ENCODE peak calls at places on chromosomes 3 and 15, in four cellular contexts. One of them, this sample, is unnamed.

GRCh38 chr15:36947035-36947719 is 153.2 kb downstream of the MEIS2 start:
- DNase-seq in K562: no peak
- DNase-seq in HepG2: no peak
- DNase-seq in H1: no peak
- DNase-seq in this sample: no peak

GRCh38 chr3:125374996-125375941 is at the start of gene ZNF148:
- DNase-seq in K562: peak
- DNase-seq in HepG2: peak
- DNase-seq in H1: peak
- DNase-seq in this sample: peak

GRCh38 chr3:174318146-174318545 is 541.0 kb upstream of the NAALADL2 start:
- DNase-seq in K562: no peak
- DNase-seq in HepG2: no peak
- DNase-seq in H1: no peak
- DNase-seq in this sample: no peak

GRCh38 chr15:50751394-50751793 is 14.1 kb downstream of the SPPL2A start:
- DNase-seq in K562: no peak
- DNase-seq in HepG2: no peak
- DNase-seq in H1: no peak
- DNase-seq in this sample: no peak

GRCh38 chr15:42890161-42890913 is 30.2 kb downstream of the TTBK2 start:
- DNase-seq in K562: no peak
- DNase-seq in HepG2: peak
- DNase-seq in H1: peak
- DNase-seq in this sample: no peak

GRCh38 chr15:92818658-92819311 is 81.3 kb upstream of the CHD2 start:
- DNase-seq in K562: peak
- DNase-seq in HepG2: no peak
- DNase-seq in H1: no peak
- DNase-seq in this sample: no peak

GRCh38 chr15:74807302-74807701 is 5.3 kb upstream of the LMAN1L start:
- DNase-seq in K562: no peak
- DNase-seq in HepG2: no peak
- DNase-seq in H1: no peak
- DNase-seq in this sample: no peak

GRCh38 chr3:186411994-186412393 is 50.0 kb upstream of the DGKG start:
- DNase-seq in K562: no peak
- DNase-seq in HepG2: no peak
- DNase-seq in H1: no peak
- DNase-seq in this sample: no peak

GRCh38 chr3:171548918-171549317 is 88.7 kb upstream of the TNIK start:
- DNase-seq in K562: no peak
- DNase-seq in HepG2: peak
- DNase-seq in H1: no peak
- DNase-seq in this sample: no peak

GRCh38 chr3:171672124-171672523 is 138.2 kb downstream of the PLD1 start:
- DNase-seq in K562: no peak
- DNase-seq in HepG2: no peak
- DNase-seq in H1: no peak
- DNase-seq in this sample: no peak

GRCh38 chr3:111547645-111548044 is 5.6 kb downstream of the CD96 start:
- DNase-seq in K562: peak
- DNase-seq in HepG2: no peak
- DNase-seq in H1: no peak
- DNase-seq in this sample: no peak

GRCh38 chr3:170440346-170440745 is 21.7 kb downstream of the CLDN11 start:
- DNase-seq in K562: no peak
- DNase-seq in HepG2: no peak
- DNase-seq in H1: no peak
- DNase-seq in this sample: no peak

GRCh38 chr3:170438836-170439235 is 20.2 kb downstream of the CLDN11 start:
- DNase-seq in K562: no peak
- DNase-seq in HepG2: no peak
- DNase-seq in H1: no peak
- DNase-seq in this sample: no peak

GRCh38 chr3:170437151-170437550 is 18.5 kb downstream of the CLDN11 start:
- DNase-seq in K562: no peak
- DNase-seq in HepG2: no peak
- DNase-seq in H1: no peak
- DNase-seq in this sample: no peak

GRCh38 chr3:170436697-170437096 is 18.0 kb downstream of the CLDN11 start:
- DNase-seq in K562: no peak
- DNase-seq in HepG2: no peak
- DNase-seq in H1: no peak
- DNase-seq in this sample: no peak

DNA sequence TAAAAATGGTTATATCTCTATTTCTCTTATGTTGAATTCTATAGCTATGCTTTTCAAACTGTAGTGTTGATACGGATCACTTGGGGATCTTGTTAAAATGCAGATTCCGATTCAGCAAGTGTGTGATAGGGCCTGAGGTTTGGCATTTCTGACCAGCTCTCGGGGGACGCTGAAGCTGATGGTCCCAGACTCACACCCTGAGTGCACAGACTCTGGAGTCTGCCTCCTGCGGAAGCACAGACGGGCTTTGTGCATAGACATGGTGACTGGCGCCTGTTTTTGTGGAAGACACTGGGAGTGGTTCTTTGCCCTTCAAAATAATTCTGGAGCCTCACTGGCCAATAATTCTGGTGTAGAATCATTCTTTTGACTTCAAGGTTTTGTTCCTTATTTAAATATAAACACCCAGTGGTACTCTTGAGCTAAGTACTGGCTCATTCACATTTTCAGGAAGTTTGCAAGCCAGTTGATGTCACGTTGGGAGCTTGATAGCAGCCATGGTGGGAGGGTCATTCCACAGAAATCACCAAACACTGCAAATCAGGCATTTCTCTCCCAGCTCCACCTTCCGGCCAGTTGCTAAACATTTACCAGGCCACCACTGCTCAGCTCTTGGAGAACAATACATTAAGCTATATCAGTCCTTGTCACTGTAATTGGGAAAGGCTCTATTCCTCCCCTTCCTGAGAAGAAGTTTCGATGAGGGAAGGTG is 19.2 kb downstream of the CLDN11 start:
- DNase-seq in K562: peak
- DNase-seq in HepG2: peak
- DNase-seq in H1: no peak
- DNase-seq in this sample: no peak
- TF ChIP-seq MAFK in K562: no peak
- TF ChIP-seq MAFK in HepG2: no peak
- TF ChIP-seq MAFK in H1: no peak
- TF ChIP-seq MAFK in this sample: no peak

GRCh38 chr3:10479311-10479710 is 26.1 kb downstream of the ATP2B2 start:
- DNase-seq in K562: no peak
- DNase-seq in HepG2: no peak
- DNase-seq in H1: no peak
- DNase-seq in this sample: no peak
- TF ChIP-seq KDM1A in K562: no peak
- TF ChIP-seq KDM1A in HepG2: no peak
- TF ChIP-seq KDM1A in H1: no peak
- TF ChIP-seq KDM1A in this sample: no peak

GRCh38 chr3:30347679-30348216 is 258.7 kb upstream of the TGFBR2 start:
- DNase-seq in K562: no peak
- DNase-seq in HepG2: peak
- DNase-seq in H1: no peak
- DNase-seq in this sample: no peak
- TF ChIP-seq MAFK in K562: no peak
- TF ChIP-seq MAFK in HepG2: no peak
- TF ChIP-seq MAFK in H1: no peak
- TF ChIP-seq MAFK in this sample: no peak

GRCh38 chr3:58349792-58350626 is 17.3 kb downstream of the PXK start:
- DNase-seq in K562: no peak
- DNase-seq in HepG2: no peak
- DNase-seq in H1: no peak
- DNase-seq in this sample: no peak
- TF ChIP-seq KDM1A in K562: no peak
- TF ChIP-seq KDM1A in HepG2: no peak
- TF ChIP-seq KDM1A in H1: no peak
- TF ChIP-seq KDM1A in this sample: no peak

GRCh38 chr15:76169013-76169412 is 109.2 kb downstream of the TMEM266 start:
- DNase-seq in K562: peak
- DNase-seq in HepG2: no peak
- DNase-seq in H1: no peak
- DNase-seq in this sample: no peak
- TF ChIP-seq MAFK in K562: no peak
- TF ChIP-seq MAFK in HepG2: no peak
- TF ChIP-seq MAFK in H1: no peak
- TF ChIP-seq MAFK in this sample: no peak

GRCh38 chr3:134803652-134804051 is 8.6 kb downstream of the EPHB1 start:
- DNase-seq in K562: no peak
- DNase-seq in HepG2: no peak
- DNase-seq in H1: no peak
- DNase-seq in this sample: no peak
- TF ChIP-seq KDM1A in K562: no peak
- TF ChIP-seq KDM1A in HepG2: no peak
- TF ChIP-seq KDM1A in H1: no peak
- TF ChIP-seq KDM1A in this sample: no peak

GRCh38 chr3:79606414-79606813 is 161.4 kb downstream of the ROBO1 start:
- DNase-seq in K562: no peak
- DNase-seq in HepG2: no peak
- DNase-seq in H1: no peak
- DNase-seq in this sample: no peak

GRCh38 chr3:79602385-79602784 is 165.4 kb downstream of the ROBO1 start:
- DNase-seq in K562: no peak
- DNase-seq in HepG2: no peak
- DNase-seq in H1: no peak
- DNase-seq in this sample: no peak

GRCh38 chr3:79604681-79605080 is 163.1 kb downstream of the ROBO1 start:
- DNase-seq in K562: no peak
- DNase-seq in HepG2: no peak
- DNase-seq in H1: no peak
- DNase-seq in this sample: no peak
- TF ChIP-seq MAFK in K562: no peak
- TF ChIP-seq MAFK in HepG2: no peak
- TF ChIP-seq MAFK in H1: no peak
- TF ChIP-seq MAFK in this sample: no peak

GRCh38 chr3:183775781-183776180 is 49.6 kb downstream of the MAP6D1 start:
- DNase-seq in K562: peak
- DNase-seq in HepG2: no peak
- DNase-seq in H1: no peak
- DNase-seq in this sample: no peak
- TF ChIP-seq KDM1A in K562: no peak
- TF ChIP-seq KDM1A in HepG2: no peak
- TF ChIP-seq KDM1A in H1: no peak
- TF ChIP-seq KDM1A in this sample: no peak

DNA sequence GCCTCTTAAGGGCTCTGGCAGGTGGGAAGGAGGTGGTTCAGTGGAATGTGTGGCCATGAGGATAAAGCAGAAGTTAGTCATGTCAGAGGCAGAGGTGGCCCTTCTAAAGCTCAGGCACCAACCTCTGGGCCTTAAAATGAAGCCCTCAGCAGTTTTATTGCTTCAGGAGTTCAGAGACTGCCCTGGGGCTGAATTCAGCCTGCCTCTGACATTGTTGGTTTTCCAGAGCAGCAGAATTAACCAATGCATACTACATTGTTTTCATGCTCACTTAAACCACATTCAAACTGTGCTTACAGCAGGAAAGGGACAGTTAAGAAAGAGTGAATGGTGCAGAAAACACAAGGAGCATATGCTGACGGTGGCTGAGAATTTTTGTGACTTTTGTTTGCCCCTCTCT is 320.2 kb downstream of the CHST2 start:
- DNase-seq in K562: no peak
- DNase-seq in HepG2: no peak
- DNase-seq in H1: no peak
- DNase-seq in this sample: no peak
- TF ChIP-seq MAFK in K562: no peak
- TF ChIP-seq MAFK in HepG2: no peak
- TF ChIP-seq MAFK in H1: no peak
- TF ChIP-seq MAFK in this sample: no peak

DNA sequence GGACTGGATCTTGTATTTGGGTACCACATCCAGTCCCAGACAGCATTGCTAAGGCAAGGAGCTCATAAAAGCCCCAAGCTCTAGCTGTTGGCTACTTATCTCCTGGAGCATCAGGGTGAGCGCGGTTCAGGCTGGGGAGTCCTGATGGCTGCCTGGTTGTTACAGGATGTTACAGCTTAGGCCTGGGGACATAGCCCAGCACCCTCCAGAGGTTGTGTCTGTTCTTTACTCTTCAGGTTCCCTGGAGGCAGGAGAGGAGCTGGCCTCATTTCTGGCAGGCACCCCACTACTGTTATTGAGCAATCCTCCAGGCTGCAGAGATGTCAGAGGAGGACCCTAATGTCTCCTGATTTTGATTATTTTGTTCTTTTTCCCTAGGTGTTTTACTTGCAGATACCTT is 26.6 kb downstream of the APBA2 start:
- DNase-seq in K562: peak
- DNase-seq in HepG2: no peak
- DNase-seq in H1: no peak
- DNase-seq in this sample: no peak
- TF ChIP-seq KDM1A in K562: no peak
- TF ChIP-seq KDM1A in HepG2: no peak
- TF ChIP-seq KDM1A in H1: no peak
- TF ChIP-seq KDM1A in this sample: no peak

This sample was measured in A549.